ENCODE peak calls at places on chromosomes 12 and 14, in six cellular contexts. H is ovary, M is foreskin fibroblast, R is keratinocyte, D is fibroblast of lung, U is cardiac fibroblast. N is an unnamed sample.

GRCh38 chr14:64465856-64466554 is 706 bp downstream of the AKAP5 start:
- DNase-seq in U (peak; percentile 27), H (peak; percentile 43), M (peak; percentile 51), D (peak; percentile 73), R (no peak), N (no peak)

GRCh38 chr12:115611477-115611876 is 666.0 kb downstream of the MED13L start:
- DNase-seq in M (no peak), U (no peak), H (no peak), D (no peak), R (no peak), N (no peak)

GRCh38 chr12:20220339-20220738 is 148.0 kb upstream of the PDE3A start:
- DNase-seq in D (peak; percentile 37), R (no peak), H (no peak), U (peak; percentile 80), M (peak; percentile 1), N (no peak)

GRCh38 chr12:120903382-120903817 is 758 bp downstream of the SPPL3 start:
- DNase-seq in D (peak; percentile 33), U (peak; percentile 23), R (no peak), H (peak; percentile 70), M (peak; percentile 31), N (peak; percentile 76)

GRCh38 chr12:79725987-79726386 is 35.2 kb upstream of the PAWR start:
- DNase-seq in M (peak; percentile 61), H (no peak), U (peak; percentile 85), R (peak; percentile 60), D (peak; percentile 88), N (no peak)

GRCh38 chr14:67620217-67620789 is 583 bp downstream of the ARG2 start:
- DNase-seq in D (no peak), R (no peak), M (no peak), U (no peak), H (peak; percentile 48), N (no peak)

GRCh38 chr12:64608901-64609542 is 1.3 kb upstream of the RASSF3 start:
- DNase-seq in M (peak; percentile 30), R (peak; percentile 71), U (peak; percentile 66), D (peak; percentile 61), H (no peak), N (peak; percentile 59)

GRCh38 chr12:131087302-131087818 is 133.7 kb downstream of the ADGRD1 start:
- DNase-seq in H (peak; percentile 27), M (no peak), R (no peak), U (no peak), D (no peak), N (peak; percentile 41)

GRCh38 chr12:57240069-57240921 is 10.7 kb downstream of the STAC3 start:
- DNase-seq in D (peak; percentile 40), H (peak; percentile 55), R (no peak), U (peak; percentile 48), M (peak; percentile 55), N (peak; percentile 72)

GRCh38 chr12:64824500-64825142 is at the start of gene TBC1D30:
- DNase-seq in R (no peak), U (peak; percentile 10), D (peak; percentile 22), H (peak; percentile 52), M (no peak), N (no peak)

GRCh38 chr12:86264451-86265328 is 8.5 kb upstream of the MGAT4C start:
- DNase-seq in U (no peak), R (no peak), M (no peak), D (no peak), H (no peak), N (no peak)

GRCh38 chr12:52075409-52075724 is 4.1 kb upstream of the SMIM41 start:
- DNase-seq in M (peak; percentile 63), H (no peak), R (no peak), U (no peak), D (no peak), N (no peak)

GRCh38 chr14:94517641-94518257 is 8.5 kb upstream of the SERPINA12 start:
- DNase-seq in R (no peak), H (no peak), M (no peak), D (no peak), U (no peak), N (no peak)

GRCh38 chr14:75884198-75884611 is 97.6 kb downstream of the TGFB3 start:
- DNase-seq in D (peak; percentile 92), H (no peak), U (peak; percentile 86), M (peak; percentile 63), R (no peak), N (no peak)

GRCh38 chr14:95314609-95315008 is 5.1 kb downstream of the CLMN start:
- DNase-seq in R (no peak), D (peak; percentile 4), U (peak; percentile 52), M (peak; percentile 19), H (no peak), N (peak; percentile 78)

GRCh38 chr12:130934753-130935152 is 19.0 kb upstream of the ADGRD1 start:
- DNase-seq in H (no peak), U (no peak), M (no peak), D (no peak), R (no peak), N (no peak)

GRCh38 chr12:68240975-68241374 is 12.4 kb downstream of the IL22 start:
- DNase-seq in D (peak; percentile 33), R (no peak), U (peak; percentile 46), M (no peak), H (peak; percentile 39), N (no peak)

GRCh38 chr14:29892327-29892726 is 35.3 kb downstream of the PRKD1 start:
- DNase-seq in M (no peak), D (peak; percentile 12), H (no peak), R (no peak), U (peak; percentile 66), N (no peak)

GRCh38 chr12:96534339-96534738 is 45.0 kb downstream of the CFAP54 start:
- DNase-seq in U (peak; percentile 64), M (no peak), D (peak; percentile 16), R (no peak), H (no peak), N (no peak)

GRCh38 chr14:93964281-93964680 is 12.1 kb downstream of the ASB2 start:
- DNase-seq in U (no peak), D (no peak), M (no peak), H (no peak), R (no peak), N (no peak)

GRCh38 chr14:96852823-96853422 is 55.7 kb downstream of the VRK1 start:
- DNase-seq in R (peak; percentile 23), D (peak; percentile 40), M (peak; percentile 34), U (peak; percentile 76), H (no peak), N (no peak)

GRCh38 chr14:104196461-104197180 is 58.2 kb downstream of the KIF26A start:
- DNase-seq in M (no peak), U (no peak), H (no peak), R (no peak), D (no peak), N (no peak)

GRCh38 chr12:55009171-55009570 is 10.6 kb upstream of the NEUROD4 start:
- DNase-seq in U (no peak), M (no peak), R (no peak), D (no peak), H (no peak), N (no peak)

GRCh38 chr12:1013618-1014489 is 22.8 kb downstream of the ERC1 start:
- DNase-seq in R (peak; percentile 58), U (peak; percentile 90), M (peak; percentile 67), D (peak; percentile 85), H (no peak), N (no peak)

GRCh38 chr14:61838661-61839060 is 76.4 kb downstream of the SNAPC1 start:
- DNase-seq in R (no peak), H (no peak), D (no peak), U (peak; percentile 52), M (no peak), N (no peak)

GRCh38 chr14:96103560-96104460 is 64.6 kb downstream of the C14orf132 start:
- DNase-seq in U (no peak), D (no peak), R (no peak), H (no peak), M (no peak), N (no peak)

GRCh38 chr12:52871291-52871961 is 22.6 kb upstream of the KRT78 start:
- DNase-seq in U (peak; percentile 89), R (no peak), H (peak; percentile 60), M (peak; percentile 58), D (peak; percentile 79), N (no peak)

DNA sequence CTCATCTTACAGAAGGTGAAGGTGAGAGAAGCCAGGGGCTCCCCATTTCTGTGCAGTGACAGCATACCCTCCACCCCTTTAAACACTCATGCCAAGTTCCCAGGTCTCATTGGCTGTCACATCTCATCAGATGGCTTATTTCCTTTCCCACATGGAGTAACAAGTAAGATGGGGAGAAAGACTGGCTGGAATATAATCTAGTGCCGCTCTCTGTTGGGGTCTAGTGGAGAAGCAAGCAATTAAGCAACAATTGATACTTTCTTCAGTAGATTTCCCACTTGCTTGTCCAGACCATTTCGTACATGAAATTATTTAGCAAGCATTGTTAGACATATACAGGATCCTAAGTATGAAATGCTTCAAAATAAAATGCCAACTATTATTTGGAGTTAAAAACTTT is 92.2 kb downstream of the SLC5A8 start:
- DNase-seq in M (no peak), D (no peak), U (no peak), R (no peak), H (no peak), N (no peak)
- TF ChIP-seq CTCF in M (no peak), D (peak; percentile 6), U (no peak), R (no peak), H (no peak), N (no peak)

GRCh38 chr12:50483488-50483887 is 21.3 kb upstream of the DIP2B start:
- DNase-seq in M (no peak), R (no peak), D (no peak), U (no peak), H (no peak), N (no peak)
- TF ChIP-seq CTCF in M (no peak), R (no peak), D (no peak), U (no peak), H (no peak), N (no peak)

DNA sequence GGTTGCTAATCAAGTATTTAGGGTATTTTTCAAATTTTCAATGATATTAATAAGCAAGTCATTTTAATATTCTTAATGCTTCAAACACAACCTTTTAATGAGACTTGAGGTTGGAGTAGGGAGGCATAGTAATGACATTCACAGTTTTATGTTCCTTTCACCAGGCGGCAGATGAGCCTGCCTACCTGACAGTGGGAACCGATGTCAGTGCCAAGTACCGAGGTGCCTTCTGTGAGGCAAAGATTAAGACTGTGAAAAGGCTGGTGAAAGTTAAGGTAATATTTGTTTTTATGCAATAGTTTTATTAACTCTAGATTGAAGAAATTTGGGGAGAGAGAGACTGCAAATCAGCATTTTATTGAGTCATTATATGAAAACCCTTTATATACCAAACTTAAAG is 3.1 kb downstream of the ARID4A start:
- DNase-seq in H (no peak), D (no peak), R (no peak), U (no peak), M (no peak), N (no peak)
- TF ChIP-seq CTCF in H (no peak), D (no peak), R (no peak), U (no peak), M (no peak), N (no peak)

DNA sequence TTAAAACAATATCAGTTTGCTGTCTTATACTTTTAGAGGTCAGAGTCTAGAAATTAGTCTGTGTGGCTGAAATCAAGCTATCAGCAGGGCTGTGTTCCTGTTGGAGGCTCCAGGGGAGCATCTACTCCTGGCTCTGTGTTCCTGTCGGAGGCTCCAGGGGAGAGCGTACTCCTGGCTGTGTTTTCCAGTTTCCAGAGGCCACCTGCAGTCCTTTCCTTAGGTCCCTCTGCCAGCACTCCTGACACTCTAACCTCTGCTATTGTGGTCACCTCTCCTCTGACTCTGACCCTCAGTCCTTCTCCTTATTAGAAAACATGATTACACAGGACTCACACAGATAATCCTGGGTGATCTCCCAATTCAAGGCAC is 1140.7 kb upstream of the TMEM132C start:
- DNase-seq in D (no peak), U (no peak), H (no peak), M (no peak), R (no peak), N (no peak)
- TF ChIP-seq CTCF in D (no peak), U (no peak), H (no peak), M (no peak), R (no peak), N (no peak)

GRCh38 chr14:52998376-52999010 is 47.6 kb upstream of the FERMT2 start:
- DNase-seq in R (no peak), U (peak; percentile 92), M (peak; percentile 72), D (peak; percentile 95), H (no peak), N (no peak)
- TF ChIP-seq CTCF in R (no peak), U (no peak), M (no peak), D (no peak), H (no peak), N (no peak)

N was measured in CD14-positive monocyte.